ENCODE peak calls at places on chromosome 20, in five cellular contexts. Y is body of pancreas, M is RKO, G is LoVo, B is T follicular helper cell. T is an unnamed sample.

GRCh38 chr20:58524814-58525213 is 9.6 kb upstream of the APCDD1L start:
- DNase-seq in Y (no peak), M (peak), G (peak), B (no peak), T (peak)

GRCh38 chr20:46928580-46929132 is 34.0 kb downstream of the EYA2 start:
- DNase-seq in Y (peak), M (no peak), G (no peak), B (no peak), T (no peak)

GRCh38 chr20:57428611-57429496 is 37.7 kb downstream of the RBM38 start:
- DNase-seq in Y (peak), M (no peak), G (no peak), B (no peak), T (no peak)

GRCh38 chr20:460707-461106 is 1.6 kb downstream of the TBC1D20 start:
- DNase-seq in Y (peak), M (peak), G (no peak), B (no peak), T (no peak)

GRCh38 chr20:2756056-2756611 is 44.3 kb downstream of the CPXM1 start:
- DNase-seq in Y (peak), M (peak), G (no peak), B (no peak), T (no peak)

GRCh38 chr20:48632825-48633619 is 194.8 kb downstream of the PREX1 start:
- DNase-seq in Y (no peak), M (no peak), G (no peak), B (no peak), T (no peak)

GRCh38 chr20:31535298-31535697 is 21.1 kb downstream of the HM13 start:
- DNase-seq in Y (no peak), M (no peak), G (no peak), B (no peak), T (no peak)

GRCh38 chr20:43974665-43975064 is 60.0 kb downstream of the TOX2 start:
- DNase-seq in Y (no peak), M (no peak), G (no peak), B (no peak), T (no peak)

GRCh38 chr20:50335866-50336265 is 145.2 kb downstream of the CEBPB start:
- DNase-seq in Y (no peak), M (no peak), G (no peak), B (no peak), T (no peak)

GRCh38 chr20:31516651-31517050 is 2.4 kb downstream of the HM13 start:
- DNase-seq in Y (no peak), M (no peak), G (no peak), B (no peak), T (no peak)

GRCh38 chr20:50710492-50711063 is 19.2 kb upstream of the RIPOR3 start:
- DNase-seq in Y (peak), M (peak), G (no peak), B (no peak), T (no peak)

GRCh38 chr20:25987073-25987927 is 290.6 kb upstream of the ZNF337 start:
- DNase-seq in Y (peak), M (no peak), G (no peak), B (no peak), T (no peak)

GRCh38 chr20:46133886-46134654 is 16.0 kb downstream of the CD40 start:
- DNase-seq in Y (no peak), M (no peak), G (no peak), B (no peak), T (no peak)

GRCh38 chr20:48308232-48308781 is 519.5 kb downstream of the PREX1 start:
- DNase-seq in Y (no peak), M (no peak), G (no peak), B (no peak), T (no peak)

GRCh38 chr20:47296950-47297349 is 59.5 kb downstream of the ZMYND8 start:
- DNase-seq in Y (peak), M (no peak), G (no peak), B (no peak), T (no peak)

GRCh38 chr20:34621383-34622367 is 55.2 kb downstream of the PIGU start:
- DNase-seq in Y (no peak), M (no peak), G (no peak), B (no peak), T (no peak)

GRCh38 chr20:3251806-3252205 is 12.8 kb upstream of the SLC4A11 start:
- DNase-seq in Y (no peak), M (no peak), G (no peak), B (no peak), T (no peak)

GRCh38 chr20:17875981-17876385 is 92.6 kb downstream of the SNX5 start:
- DNase-seq in Y (peak), M (no peak), G (no peak), B (no peak), T (no peak)

GRCh38 chr20:35329435-35330139 is 37.4 kb upstream of the FAM83C start:
- DNase-seq in Y (peak), M (peak), G (peak), B (no peak), T (no peak)